ENCODE peak calls at places on chromosome 17, in seven cellular contexts. M, B, S, V, E, T and P are unnamed samples.

GRCh38 chr17:17763734-17764133 is 73.1 kb downstream of the SREBF1 start:
- DNase-seq in M (no peak), B (no peak), S (no peak), V (no peak), E (no peak), T (no peak), P (no peak)

GRCh38 chr17:16962804-16963203 is 9.1 kb downstream of the TNFRSF13B start:
- DNase-seq in M (no peak), B (no peak), S (no peak), V (no peak), E (no peak), T (peak; percentile 44), P (no peak)

GRCh38 chr17:71919181-71919580 is 201.6 kb upstream of the SOX9 start:
- DNase-seq in M (no peak), B (no peak), S (no peak), V (no peak), E (no peak), T (no peak), P (no peak)

GRCh38 chr17:76467366-76467765 is at the start of gene AANAT:
- DNase-seq in M (no peak), B (no peak), S (no peak), V (no peak), E (peak; percentile 55), T (no peak), P (no peak)

GRCh38 chr17:6303664-6304063 is 131.3 kb downstream of the AIPL1 start:
- DNase-seq in M (peak; percentile 29), B (no peak), S (no peak), V (no peak), E (peak; percentile 51), T (no peak), P (no peak)

GRCh38 chr17:63434951-63435571 is 11.0 kb downstream of the CYB561 start:
- DNase-seq in M (no peak), B (peak; percentile 39), S (no peak), V (peak; percentile 91), E (peak; percentile 90), T (peak; percentile 68), P (peak; percentile 81)

GRCh38 chr17:80596760-80597608 is 52.3 kb downstream of the RPTOR start:
- DNase-seq in M (no peak), B (no peak), S (no peak), V (no peak), E (no peak), T (no peak), P (no peak)

GRCh38 chr17:35742496-35742895 is 10.5 kb downstream of the GAS2L2 start:
- DNase-seq in M (no peak), B (no peak), S (no peak), V (no peak), E (no peak), T (no peak), P (no peak)

GRCh38 chr17:81536299-81537290 is 8.4 kb downstream of the FSCN2 start:
- DNase-seq in M (no peak), B (no peak), S (no peak), V (no peak), E (no peak), T (no peak), P (no peak)

GRCh38 chr17:2074919-2075318 is 20.0 kb downstream of the HIC1 start:
- DNase-seq in M (no peak), B (no peak), S (no peak), V (no peak), E (no peak), T (no peak), P (no peak)

GRCh38 chr17:8629371-8630226 is 926 bp downstream of the MYH10 start:
- DNase-seq in M (peak; percentile 26), B (no peak), S (no peak), V (peak; percentile 68), E (peak; percentile 31), T (no peak), P (no peak)

GRCh38 chr17:47711366-47712099 is 17.6 kb downstream of the TBKBP1 start:
- DNase-seq in M (no peak), B (no peak), S (no peak), V (no peak), E (no peak), T (no peak), P (no peak)

GRCh38 chr17:30942311-30943079 is 20.8 kb downstream of the ADAP2 start:
- DNase-seq in M (no peak), B (no peak), S (no peak), V (no peak), E (no peak), T (no peak), P (no peak)

GRCh38 chr17:64032081-64032480 is 11.6 kb upstream of the ICAM2 start:
- DNase-seq in M (no peak), B (no peak), S (no peak), V (peak; percentile 23), E (no peak), T (no peak), P (no peak)

GRCh38 chr17:4850236-4850635 is 17.1 kb downstream of the MINK1 start:
- DNase-seq in M (no peak), B (no peak), S (no peak), V (no peak), E (no peak), T (peak; percentile 74), P (no peak)

GRCh38 chr17:74135391-74136167 is 67.9 kb upstream of the RPL38 start:
- DNase-seq in M (no peak), B (no peak), S (no peak), V (peak; percentile 38), E (no peak), T (no peak), P (no peak)
- TF ChIP-seq CTCF in M (no peak), B (no peak), S (no peak), V (no peak), E (no peak), T (no peak), P (no peak)

DNA sequence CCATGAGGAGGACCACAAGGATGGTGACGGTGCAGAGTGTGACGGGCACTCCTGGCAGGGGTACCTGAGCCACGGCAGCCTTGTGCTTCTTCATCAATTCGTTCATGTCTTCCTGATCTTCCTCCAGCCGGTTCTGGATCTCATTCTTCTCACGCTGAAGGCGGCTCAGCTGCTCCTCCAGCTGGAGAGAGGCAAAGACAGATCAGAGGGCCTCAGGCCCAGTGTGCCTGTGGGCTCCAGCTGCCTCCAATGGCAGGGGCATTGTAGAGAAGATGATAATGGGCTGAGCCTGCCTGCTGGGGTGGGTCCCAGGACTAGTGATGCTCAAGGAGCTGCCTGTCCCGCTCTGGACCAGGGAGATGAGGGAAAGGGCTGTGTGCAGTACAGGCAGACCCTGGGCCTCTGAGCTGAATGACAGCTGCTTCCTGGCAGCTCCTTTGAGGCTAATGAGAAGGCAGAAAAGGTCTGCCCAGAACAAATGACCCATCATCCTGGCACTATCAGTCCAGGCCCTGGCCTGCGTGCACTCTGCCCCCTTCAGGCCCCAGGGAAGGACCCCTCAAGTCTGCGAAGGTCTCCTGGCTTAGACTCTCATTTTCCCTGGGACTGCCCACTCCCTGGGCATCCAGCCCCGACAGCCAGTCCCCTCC is 47.9 kb downstream of the PIPOX start:
- DNase-seq in M (no peak), B (no peak), S (no peak), V (no peak), E (peak; percentile 33), T (no peak), P (no peak)
- TF ChIP-seq CTCF in M (no peak), B (no peak), S (no peak), V (no peak), E (no peak), T (no peak), P (no peak)

GRCh38 chr17:58452738-58453137 is 35.4 kb upstream of the RNF43 start:
- DNase-seq in M (no peak), B (no peak), S (no peak), V (no peak), E (no peak), T (no peak), P (no peak)

GRCh38 chr17:58446086-58446485 is 28.8 kb upstream of the RNF43 start:
- DNase-seq in M (no peak), B (no peak), S (no peak), V (no peak), E (no peak), T (no peak), P (no peak)

DNA sequence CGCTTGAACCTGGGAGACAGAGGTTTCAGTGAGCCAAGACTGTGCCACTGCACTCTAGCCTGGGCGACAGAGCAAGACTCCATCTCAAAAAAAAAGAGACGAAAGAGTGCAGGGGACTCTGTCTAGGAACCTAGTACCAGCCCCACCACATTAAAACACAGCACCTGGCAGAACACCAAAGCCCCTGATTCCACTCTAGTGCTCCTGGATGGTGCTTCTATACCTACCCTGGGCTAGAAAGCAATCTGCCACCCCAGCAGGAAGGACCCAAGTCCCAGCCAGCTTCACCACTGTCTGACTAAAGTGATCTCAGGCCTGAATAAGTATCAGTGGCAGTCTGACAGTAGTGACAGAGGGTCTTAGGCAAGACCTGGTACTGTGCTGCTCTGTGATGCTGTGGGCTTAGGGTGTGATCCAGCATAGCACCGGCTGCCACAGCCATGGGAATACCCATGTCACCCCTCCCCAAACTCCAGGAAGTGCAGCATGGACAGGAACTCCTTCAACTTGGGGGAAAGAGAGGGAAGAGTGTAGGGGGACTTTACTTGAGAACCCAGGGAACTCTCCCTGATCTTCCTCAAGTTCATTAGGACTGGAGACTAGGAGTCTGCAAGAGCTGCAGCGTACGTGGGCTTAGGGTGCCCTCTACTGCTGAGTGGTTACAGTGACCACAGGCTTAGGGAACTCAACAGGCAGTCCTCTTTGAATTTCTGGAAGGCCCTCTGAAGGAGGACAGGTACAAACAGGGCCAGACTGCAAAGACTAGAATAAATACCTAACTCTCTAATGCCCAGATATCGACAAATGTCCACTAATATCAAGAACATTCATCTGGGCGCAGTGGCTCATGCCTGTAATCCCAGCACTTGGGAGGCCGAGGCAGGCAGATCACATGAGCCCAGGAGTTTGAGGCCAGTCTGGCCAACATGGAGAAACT is 30.0 kb upstream of the RNF43 start:
- DNase-seq in M (peak; percentile 85), B (no peak), S (peak; percentile 88), V (peak; percentile 83), E (peak; percentile 82), T (peak; percentile 79), P (no peak)
- TF ChIP-seq CTCF in M (peak; percentile 93), B (peak; percentile 30), S (peak; percentile 97), V (peak; percentile 67), E (peak; percentile 76), T (peak; percentile 93), P (peak; percentile 83)

GRCh38 chr17:77635176-77635575 is 323.3 kb upstream of the TNRC6C start:
- DNase-seq in M (no peak), B (no peak), S (no peak), V (no peak), E (no peak), T (no peak), P (no peak)

GRCh38 chr17:77637807-77638182 is 320.7 kb upstream of the TNRC6C start:
- DNase-seq in M (no peak), B (no peak), S (no peak), V (no peak), E (no peak), T (no peak), P (no peak)

GRCh38 chr17:77632619-77633018 is 325.9 kb upstream of the TNRC6C start:
- DNase-seq in M (no peak), B (no peak), S (no peak), V (peak; percentile 22), E (no peak), T (no peak), P (no peak)

GRCh38 chr17:77636835-77637806 is 321.4 kb upstream of the TNRC6C start:
- DNase-seq in M (no peak), B (no peak), S (no peak), V (no peak), E (no peak), T (no peak), P (peak; percentile 70)

DNA sequence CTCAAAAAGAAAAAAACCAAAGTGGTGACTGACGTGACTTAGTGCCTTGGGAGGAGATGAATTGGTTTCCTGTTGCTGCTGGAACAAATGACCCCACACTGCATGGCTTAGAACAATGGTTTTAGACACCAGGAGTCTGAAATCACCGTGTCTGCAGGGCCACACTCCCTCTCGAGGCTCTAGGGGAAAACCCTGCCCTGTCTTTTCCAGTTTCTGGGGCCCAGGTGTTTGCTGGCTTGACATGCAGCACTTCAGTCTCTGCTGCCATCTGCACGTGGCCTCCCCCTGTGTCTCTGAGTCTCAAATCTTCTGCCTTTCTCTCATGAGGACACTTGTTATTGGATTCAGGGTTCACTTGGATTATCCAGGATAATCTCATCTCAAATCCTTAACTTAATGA is 323.8 kb upstream of the TNRC6C start:
- DNase-seq in M (peak; percentile 20), B (no peak), S (no peak), V (no peak), E (no peak), T (no peak), P (peak; percentile 29)
- TF ChIP-seq CTCF in M (no peak), B (no peak), S (no peak), V (no peak), E (no peak), T (no peak), P (no peak)